ENCODE peak calls at places on chromosomes 1 and 21, in six cellular contexts. U is small intestine, Q is breast epithelium, C is uterus, P is GM23248, S is neuronal stem cell. R is an unnamed sample.

GRCh38 chr1:67559222-67559700 is 125.7 kb upstream of the GADD45A start:
- DNase-seq in Q (no peak), S (no peak), C (peak; percentile 59), U (no peak), P (peak; percentile 94), R (peak; percentile 67)

GRCh38 chr1:230836801-230837200 is 31.5 kb downstream of the C1orf198 start:
- DNase-seq in U (no peak), P (no peak), C (no peak), Q (no peak), S (no peak), R (no peak)

GRCh38 chr1:37394574-37395464 is 79.6 kb upstream of the ZC3H12A start:
- DNase-seq in S (no peak), U (no peak), P (no peak), Q (no peak), C (no peak), R (no peak)

GRCh38 chr1:167797005-167797404 is 75.2 kb downstream of the MPZL1 start:
- DNase-seq in S (no peak), U (peak; percentile 20), C (peak; percentile 89), P (peak; percentile 99), Q (no peak), R (peak; percentile 94)

GRCh38 chr1:169368406-169368769 is 393 bp downstream of the BLZF1 start:
- DNase-seq in C (no peak), P (peak; percentile 55), U (peak; percentile 33), Q (no peak), S (no peak), R (peak; percentile 10)

GRCh38 chr1:143665606-143666005 is 306.2 kb downstream of the FAM72C start:
- DNase-seq in U (no peak), S (no peak), Q (no peak), C (no peak), P (no peak), R (no peak)

GRCh38 chr21:23478381-23478780 is 2128.9 kb downstream of the MRPL39 start:
- DNase-seq in S (no peak), P (no peak), U (no peak), C (no peak), Q (no peak), R (no peak)

GRCh38 chr1:43206721-43207228 is 34.6 kb downstream of the CFAP57 start:
- DNase-seq in P (peak; percentile 96), U (peak; percentile 12), S (no peak), Q (no peak), C (no peak), R (peak; percentile 95)

GRCh38 chr1:230220478-230220877 is 153.4 kb downstream of the GALNT2 start:
- DNase-seq in Q (no peak), S (no peak), U (no peak), C (no peak), P (no peak), R (no peak)

GRCh38 chr1:80448081-80448480 is 1352.7 kb upstream of the ADGRL2 start:
- DNase-seq in Q (no peak), S (no peak), P (no peak), U (no peak), C (no peak), R (peak; percentile 57)

GRCh38 chr1:86423473-86423872 is 498 bp upstream of the CLCA2 start:
- DNase-seq in U (no peak), S (no peak), P (no peak), Q (no peak), C (no peak), R (no peak)

GRCh38 chr21:14487490-14488432 is 58.4 kb downstream of the SAMSN1 start:
- DNase-seq in U (no peak), C (no peak), Q (no peak), P (no peak), S (no peak), R (no peak)

GRCh38 chr1:110307239-110307974 is 31.8 kb upstream of the RBM15 start:
- DNase-seq in U (no peak), P (peak; percentile 82), C (no peak), S (no peak), Q (no peak), R (peak; percentile 37)

GRCh38 chr1:87221008-87221407 is 107.7 kb upstream of the LMO4 start:
- DNase-seq in Q (no peak), S (no peak), P (no peak), U (no peak), C (no peak), R (peak; percentile 47)

GRCh38 chr1:229479660-229480399 is 28.3 kb downstream of the NUP133 start:
- DNase-seq in U (no peak), S (no peak), C (no peak), Q (no peak), P (no peak), R (no peak)

GRCh38 chr1:44609412-44609767 is 64.9 kb downstream of the TMEM53 start:
- DNase-seq in U (peak; percentile 61), S (peak; percentile 62), Q (no peak), P (peak; percentile 70), C (peak; percentile 71), R (no peak)

DNA sequence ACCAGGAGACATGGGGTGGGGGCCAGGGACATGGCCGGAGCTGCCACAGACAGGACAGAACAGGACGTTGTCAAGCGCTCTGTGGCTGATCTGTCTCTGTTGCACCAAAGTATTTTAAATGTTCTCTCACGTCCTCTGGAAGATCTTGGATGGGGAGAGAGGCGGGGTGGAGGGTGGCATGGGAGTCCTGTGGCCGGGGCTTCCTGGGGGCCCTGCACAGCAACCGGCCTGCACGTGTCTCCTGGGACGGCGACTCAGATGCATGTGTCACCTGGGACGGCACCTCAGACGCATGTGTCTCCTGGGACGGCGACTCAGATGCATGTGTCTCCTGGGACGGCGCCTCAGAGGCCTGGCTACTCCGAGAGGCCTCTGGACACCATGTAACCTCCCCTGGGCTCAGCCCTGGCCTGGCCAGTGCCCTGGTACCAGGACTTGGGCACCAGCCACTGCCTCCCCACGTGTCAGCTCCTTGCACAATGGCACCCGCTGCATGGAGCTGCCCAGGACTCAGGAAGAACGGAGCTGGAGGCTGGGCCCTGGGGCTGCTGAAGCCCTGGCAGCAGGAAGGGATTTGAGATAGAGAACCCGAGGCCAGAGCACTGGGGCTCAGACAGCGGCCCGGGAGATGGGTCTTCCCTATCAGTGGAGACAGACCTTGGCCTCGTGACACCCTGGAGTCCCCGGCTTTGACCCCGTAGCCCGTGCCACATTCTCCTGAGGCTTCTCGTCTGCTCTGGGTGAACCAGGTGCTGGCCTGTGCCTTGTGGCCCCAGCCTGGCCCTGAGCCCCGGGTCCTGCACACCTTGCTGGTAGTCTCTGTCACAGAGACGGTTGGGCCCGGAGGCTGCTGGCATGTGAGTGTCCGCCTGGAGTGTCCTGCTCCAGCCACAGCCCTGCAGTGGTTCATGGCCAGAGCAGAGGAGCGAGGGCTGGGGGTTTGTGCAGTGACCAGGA is 14.7 kb upstream of the SLC19A1 start:
- DNase-seq in Q (peak; percentile 43), S (no peak), U (no peak), P (peak; percentile 44), C (no peak), R (no peak)
- H3K4me3 ChIP-seq in Q (no peak overlapping the region), S (no peak overlapping the region), U (no peak overlapping the region), P (no peak overlapping the region), C (no peak overlapping the region), R (no peak overlapping the region)

GRCh38 chr1:39128959-39129358 is 75.5 kb upstream of the MACF1 start:
- DNase-seq in C (no peak), U (peak; percentile 97), S (no peak), Q (peak; percentile 82), P (no peak), R (no peak)
- H3K4me3 ChIP-seq in C (no peak overlapping the region), U (no peak overlapping the region), S (no peak overlapping the region), Q (no peak overlapping the region), P (no peak overlapping the region), R (no peak overlapping the region)

GRCh38 chr1:8107897-8108296 is 81.8 kb upstream of the ERRFI1 start:
- DNase-seq in Q (no peak), C (no peak), S (no peak), U (peak; percentile 39), P (no peak), R (no peak)
- H3K4me3 ChIP-seq in Q (no peak overlapping the region), C (no peak overlapping the region), S (no peak overlapping the region), U (no peak overlapping the region), P (no peak overlapping the region), R (no peak overlapping the region)

GRCh38 chr1:150528997-150529396 is 13.4 kb downstream of the FALEC start:
- DNase-seq in Q (no peak), P (peak; percentile 92), U (peak; percentile 81), S (no peak), C (no peak), R (peak; percentile 94)
- H3K4me3 ChIP-seq in Q (no peak overlapping the region), P (peak overlapping the region; percentile 35), U (no peak overlapping the region), S (no peak overlapping the region), C (no peak overlapping the region), R (no peak overlapping the region)

GRCh38 chr1:155166006-155166372 is 7.1 kb downstream of the KRTCAP2 start:
- DNase-seq in C (no peak), U (no peak), Q (no peak), P (no peak), S (no peak), R (no peak)
- H3K4me3 ChIP-seq in C (no peak overlapping the region), U (no peak overlapping the region), Q (no peak overlapping the region), P (no peak overlapping the region), S (no peak overlapping the region), R (no peak overlapping the region)

DNA sequence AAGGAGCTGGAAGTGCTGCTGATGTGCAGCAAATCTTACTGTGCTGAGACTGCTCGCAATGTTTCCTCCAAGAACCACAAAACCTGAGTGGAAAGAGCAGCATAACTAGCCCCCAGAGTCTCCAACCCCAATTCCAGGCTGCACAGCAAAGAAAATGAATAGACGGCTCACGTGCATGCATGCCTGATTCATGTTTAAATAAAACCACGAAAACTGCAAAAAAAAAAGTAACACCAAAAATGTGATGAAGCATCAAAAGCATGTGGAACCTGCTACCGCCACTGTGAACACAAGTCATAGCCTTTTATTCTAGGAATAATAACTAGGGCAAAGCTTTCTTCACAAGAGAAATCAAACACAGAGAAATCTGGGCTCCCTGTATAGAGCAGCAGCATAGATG is 9.6 kb upstream of the TRNP1 start:
- DNase-seq in C (no peak), Q (no peak), P (peak; percentile 63), U (no peak), S (no peak), R (no peak)
- H3K4me3 ChIP-seq in C (no peak overlapping the region), Q (no peak overlapping the region), P (no peak overlapping the region), U (no peak overlapping the region), S (no peak overlapping the region), R (no peak overlapping the region)